ENCODE peak calls at places on chromosome 1, in eight cellular contexts. One of them, this sample, is unnamed.

GRCh38 chr1:10105484-10105883 is 72.7 kb downstream of the UBE4B start:
- DNase-seq in testis: no peak
- DNase-seq in spleen: no peak
- DNase-seq in PC-9: no peak
- DNase-seq in suprapubic skin: no peak
- DNase-seq in adrenal gland: peak; percentile 26
- DNase-seq in ovary: no peak
- DNase-seq in HCT116: no peak
- DNase-seq in this sample: no peak

GRCh38 chr1:196545239-196545638 is 63.0 kb downstream of the KCNT2 start:
- DNase-seq in testis: no peak
- DNase-seq in spleen: no peak
- DNase-seq in PC-9: no peak
- DNase-seq in suprapubic skin: no peak
- DNase-seq in adrenal gland: no peak
- DNase-seq in ovary: no peak
- DNase-seq in HCT116: no peak
- DNase-seq in this sample: no peak

GRCh38 chr1:18160290-18160942 is 52.8 kb downstream of the IGSF21 start:
- DNase-seq in testis: peak; percentile 49
- DNase-seq in spleen: no peak
- DNase-seq in PC-9: no peak
- DNase-seq in suprapubic skin: peak; percentile 68
- DNase-seq in adrenal gland: peak; percentile 72
- DNase-seq in ovary: no peak
- DNase-seq in HCT116: no peak
- DNase-seq in this sample: no peak

GRCh38 chr1:8450312-8450711 is 132.4 kb downstream of the SLC45A1 start:
- DNase-seq in testis: no peak
- DNase-seq in spleen: no peak
- DNase-seq in PC-9: no peak
- DNase-seq in suprapubic skin: no peak
- DNase-seq in adrenal gland: no peak
- DNase-seq in ovary: no peak
- DNase-seq in HCT116: no peak
- DNase-seq in this sample: no peak

GRCh38 chr1:59015708-59016107 is 231.9 kb upstream of the JUN start:
- DNase-seq in testis: no peak
- DNase-seq in spleen: no peak
- DNase-seq in PC-9: no peak
- DNase-seq in suprapubic skin: no peak
- DNase-seq in adrenal gland: no peak
- DNase-seq in ovary: no peak
- DNase-seq in HCT116: no peak
- DNase-seq in this sample: peak; percentile 89

GRCh38 chr1:74767490-74767889 is 34.5 kb downstream of the TYW3 start:
- DNase-seq in testis: peak; percentile 16
- DNase-seq in spleen: no peak
- DNase-seq in PC-9: no peak
- DNase-seq in suprapubic skin: no peak
- DNase-seq in adrenal gland: no peak
- DNase-seq in ovary: no peak
- DNase-seq in HCT116: peak; percentile 44
- DNase-seq in this sample: peak; percentile 1

GRCh38 chr1:54777011-54777410 is 12.7 kb upstream of the PARS2 start:
- DNase-seq in testis: no peak
- DNase-seq in spleen: no peak
- DNase-seq in PC-9: no peak
- DNase-seq in suprapubic skin: no peak
- DNase-seq in adrenal gland: no peak
- DNase-seq in ovary: no peak
- DNase-seq in HCT116: no peak
- DNase-seq in this sample: no peak

GRCh38 chr1:11708554-11709350 is 17.2 kb downstream of the DRAXIN start:
- DNase-seq in testis: no peak
- DNase-seq in spleen: no peak
- DNase-seq in PC-9: peak; percentile 55
- DNase-seq in suprapubic skin: no peak
- DNase-seq in adrenal gland: no peak
- DNase-seq in ovary: no peak
- DNase-seq in HCT116: no peak
- DNase-seq in this sample: no peak

GRCh38 chr1:206835186-206835585 is 30.2 kb upstream of the IL20 start:
- DNase-seq in testis: no peak
- DNase-seq in spleen: no peak
- DNase-seq in PC-9: no peak
- DNase-seq in suprapubic skin: no peak
- DNase-seq in adrenal gland: no peak
- DNase-seq in ovary: no peak
- DNase-seq in HCT116: no peak
- DNase-seq in this sample: no peak

GRCh38 chr1:107830075-107830474 is 134.9 kb downstream of the VAV3 start:
- DNase-seq in testis: no peak
- DNase-seq in spleen: no peak
- DNase-seq in PC-9: no peak
- DNase-seq in suprapubic skin: no peak
- DNase-seq in adrenal gland: no peak
- DNase-seq in ovary: no peak
- DNase-seq in HCT116: no peak
- DNase-seq in this sample: no peak

GRCh38 chr1:172266528-172267174 is 153.8 kb upstream of the C1orf105 start:
- DNase-seq in testis: no peak
- DNase-seq in spleen: no peak
- DNase-seq in PC-9: no peak
- DNase-seq in suprapubic skin: no peak
- DNase-seq in adrenal gland: no peak
- DNase-seq in ovary: no peak
- DNase-seq in HCT116: no peak
- DNase-seq in this sample: no peak

GRCh38 chr1:37128091-37128490 is 93.8 kb upstream of the GRIK3 start:
- DNase-seq in testis: no peak
- DNase-seq in spleen: no peak
- DNase-seq in PC-9: no peak
- DNase-seq in suprapubic skin: no peak
- DNase-seq in adrenal gland: no peak
- DNase-seq in ovary: no peak
- DNase-seq in HCT116: no peak
- DNase-seq in this sample: no peak

GRCh38 chr1:8176279-8176678 is 141.6 kb upstream of the SLC45A1 start:
- DNase-seq in testis: no peak
- DNase-seq in spleen: no peak
- DNase-seq in PC-9: no peak
- DNase-seq in suprapubic skin: no peak
- DNase-seq in adrenal gland: no peak
- DNase-seq in ovary: no peak
- DNase-seq in HCT116: no peak
- DNase-seq in this sample: no peak

GRCh38 chr1:70327306-70328076 is 27.0 kb downstream of the ANKRD13C start:
- DNase-seq in testis: no peak
- DNase-seq in spleen: no peak
- DNase-seq in PC-9: peak; percentile 82
- DNase-seq in suprapubic skin: no peak
- DNase-seq in adrenal gland: no peak
- DNase-seq in ovary: no peak
- DNase-seq in HCT116: peak; percentile 54
- DNase-seq in this sample: peak; percentile 57

GRCh38 chr1:24175033-24175755 is 11.9 kb downstream of the IFNLR1 start:
- DNase-seq in testis: no peak
- DNase-seq in spleen: no peak
- DNase-seq in PC-9: peak; percentile 43
- DNase-seq in suprapubic skin: peak; percentile 11
- DNase-seq in adrenal gland: no peak
- DNase-seq in ovary: no peak
- DNase-seq in HCT116: no peak
- DNase-seq in this sample: no peak

GRCh38 chr1:168297019-168297418 is 16.3 kb downstream of the TBX19 start:
- DNase-seq in testis: no peak
- DNase-seq in spleen: no peak
- DNase-seq in PC-9: no peak
- DNase-seq in suprapubic skin: no peak
- DNase-seq in adrenal gland: no peak
- DNase-seq in ovary: no peak
- DNase-seq in HCT116: no peak
- DNase-seq in this sample: no peak

GRCh38 chr1:53076721-53077598 is 14.9 kb downstream of the PODN start:
- DNase-seq in testis: no peak
- DNase-seq in spleen: peak; percentile 65
- DNase-seq in PC-9: no peak
- DNase-seq in suprapubic skin: peak; percentile 46
- DNase-seq in adrenal gland: no peak
- DNase-seq in ovary: no peak
- DNase-seq in HCT116: no peak
- DNase-seq in this sample: no peak

GRCh38 chr1:40273547-40274166 is 15.6 kb downstream of the ZMPSTE24 start:
- DNase-seq in testis: no peak
- DNase-seq in spleen: no peak
- DNase-seq in PC-9: no peak
- DNase-seq in suprapubic skin: no peak
- DNase-seq in adrenal gland: no peak
- DNase-seq in ovary: no peak
- DNase-seq in HCT116: no peak
- DNase-seq in this sample: no peak

GRCh38 chr1:36561365-36561731 is 78.6 kb upstream of the CSF3R start:
- DNase-seq in testis: peak; percentile 2
- DNase-seq in spleen: no peak
- DNase-seq in PC-9: no peak
- DNase-seq in suprapubic skin: no peak
- DNase-seq in adrenal gland: no peak
- DNase-seq in ovary: no peak
- DNase-seq in HCT116: no peak
- DNase-seq in this sample: no peak

GRCh38 chr1:6461538-6462411 is 4.2 kb downstream of the TNFRSF25 start:
- DNase-seq in testis: no peak
- DNase-seq in spleen: no peak
- DNase-seq in PC-9: no peak
- DNase-seq in suprapubic skin: no peak
- DNase-seq in adrenal gland: no peak
- DNase-seq in ovary: no peak
- DNase-seq in HCT116: no peak
- DNase-seq in this sample: no peak

GRCh38 chr1:186498695-186499389 is 37.9 kb upstream of the PDC start:
- DNase-seq in testis: no peak
- DNase-seq in spleen: no peak
- DNase-seq in PC-9: no peak
- DNase-seq in suprapubic skin: no peak
- DNase-seq in adrenal gland: no peak
- DNase-seq in ovary: no peak
- DNase-seq in HCT116: no peak
- DNase-seq in this sample: peak; percentile 14

GRCh38 chr1:196877964-196878363 is 9.9 kb upstream of the CFHR4 start:
- DNase-seq in testis: peak; percentile 27
- DNase-seq in spleen: peak; percentile 70
- DNase-seq in PC-9: no peak
- DNase-seq in suprapubic skin: no peak
- DNase-seq in adrenal gland: no peak
- DNase-seq in ovary: peak; percentile 15
- DNase-seq in HCT116: no peak
- DNase-seq in this sample: peak; percentile 25

GRCh38 chr1:53327183-53327941 is 508 bp downstream of the LRP8 start:
- DNase-seq in testis: no peak
- DNase-seq in spleen: peak; percentile 90
- DNase-seq in PC-9: no peak
- DNase-seq in suprapubic skin: peak; percentile 72
- DNase-seq in adrenal gland: peak; percentile 19
- DNase-seq in ovary: peak; percentile 54
- DNase-seq in HCT116: no peak
- DNase-seq in this sample: peak; percentile 40

DNA sequence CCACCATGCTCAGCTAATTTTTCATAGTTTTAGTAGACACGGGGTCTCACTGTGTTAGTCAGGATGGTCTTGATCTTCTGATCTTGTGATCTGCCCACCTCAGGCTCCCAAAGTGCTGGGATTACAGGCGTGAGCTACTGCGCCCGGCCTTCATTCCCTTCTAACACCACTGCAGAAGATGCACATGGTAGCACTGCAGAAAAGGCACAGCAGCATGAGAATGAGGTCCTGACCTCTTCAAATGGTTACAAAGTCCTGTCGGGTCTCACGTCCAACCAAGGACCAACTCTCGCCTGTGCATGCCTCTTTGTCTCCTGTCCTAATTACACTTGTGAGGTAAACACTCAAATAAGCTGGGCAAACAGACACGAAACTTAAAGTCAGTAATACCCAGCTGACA is 83.0 kb upstream of the GCLM start:
- DNase-seq in testis: no peak
- DNase-seq in spleen: no peak
- DNase-seq in PC-9: no peak
- DNase-seq in suprapubic skin: no peak
- DNase-seq in adrenal gland: no peak
- DNase-seq in ovary: no peak
- DNase-seq in HCT116: no peak
- DNase-seq in this sample: no peak
- H3K27ac ChIP-seq in testis: no peak overlapping the region
- H3K27ac ChIP-seq in spleen: no peak overlapping the region
- H3K27ac ChIP-seq in PC-9: no peak overlapping the region
- H3K27ac ChIP-seq in suprapubic skin: no peak overlapping the region
- H3K27ac ChIP-seq in adrenal gland: no peak overlapping the region
- H3K27ac ChIP-seq in ovary: no peak overlapping the region
- H3K27ac ChIP-seq in HCT116: no peak overlapping the region
- H3K27ac ChIP-seq in this sample: no peak overlapping the region

GRCh38 chr1:204826970-204827369 is 43.7 kb upstream of the NFASC start:
- DNase-seq in testis: peak; percentile 36
- DNase-seq in spleen: no peak
- DNase-seq in PC-9: no peak
- DNase-seq in suprapubic skin: no peak
- DNase-seq in adrenal gland: no peak
- DNase-seq in ovary: no peak
- DNase-seq in HCT116: no peak
- DNase-seq in this sample: no peak
- TF ChIP-seq CTCF in testis: no peak
- TF ChIP-seq CTCF in spleen: no peak
- TF ChIP-seq CTCF in PC-9: no peak
- TF ChIP-seq CTCF in suprapubic skin: no peak
- TF ChIP-seq CTCF in adrenal gland: no peak
- TF ChIP-seq CTCF in ovary: no peak
- TF ChIP-seq CTCF in HCT116: peak; percentile 58
- TF ChIP-seq CTCF in this sample: no peak

GRCh38 chr1:190759807-190760206 is 282.1 kb upstream of the BRINP3 start:
- DNase-seq in testis: no peak
- DNase-seq in spleen: no peak
- DNase-seq in PC-9: no peak
- DNase-seq in suprapubic skin: no peak
- DNase-seq in adrenal gland: no peak
- DNase-seq in ovary: no peak
- DNase-seq in HCT116: no peak
- DNase-seq in this sample: no peak
- H3K27ac ChIP-seq in testis: no peak overlapping the region
- H3K27ac ChIP-seq in spleen: no peak overlapping the region
- H3K27ac ChIP-seq in PC-9: no peak overlapping the region
- H3K27ac ChIP-seq in suprapubic skin: no peak overlapping the region
- H3K27ac ChIP-seq in adrenal gland: no peak overlapping the region
- H3K27ac ChIP-seq in ovary: no peak overlapping the region
- H3K27ac ChIP-seq in HCT116: no peak overlapping the region
- H3K27ac ChIP-seq in this sample: no peak overlapping the region

DNA sequence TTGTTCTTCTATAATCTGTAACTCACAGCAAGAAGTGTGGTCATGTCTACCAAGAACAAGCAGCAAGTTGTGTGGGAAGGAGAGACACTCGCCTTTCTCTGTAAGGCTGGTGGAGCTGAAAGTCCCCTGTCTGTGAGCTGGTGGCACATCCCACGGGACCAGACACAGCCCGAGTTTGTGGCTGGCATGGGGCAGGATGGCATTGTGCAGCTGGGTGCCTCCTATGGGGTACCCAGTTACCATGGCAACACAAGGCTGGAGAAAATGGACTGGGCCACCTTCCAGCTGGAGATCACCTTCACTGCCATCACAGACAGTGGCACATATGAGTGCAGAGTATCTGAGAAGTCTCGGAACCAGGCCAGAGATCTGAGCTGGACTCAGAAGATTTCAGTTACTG is 15.5 kb downstream of the CD101 start:
- DNase-seq in testis: no peak
- DNase-seq in spleen: no peak
- DNase-seq in PC-9: no peak
- DNase-seq in suprapubic skin: no peak
- DNase-seq in adrenal gland: no peak
- DNase-seq in ovary: no peak
- DNase-seq in HCT116: no peak
- DNase-seq in this sample: no peak
- TF ChIP-seq CTCF in testis: no peak
- TF ChIP-seq CTCF in spleen: no peak
- TF ChIP-seq CTCF in PC-9: no peak
- TF ChIP-seq CTCF in suprapubic skin: no peak
- TF ChIP-seq CTCF in adrenal gland: no peak
- TF ChIP-seq CTCF in ovary: no peak
- TF ChIP-seq CTCF in HCT116: no peak
- TF ChIP-seq CTCF in this sample: no peak